ENCODE peak calls at places on chromosomes 3 and 15, in five cellular contexts. B is adrenal gland; S is heart right ventricle; D is prostate gland; Z is CD4-positive, alpha-beta memory T cell. F is an unnamed sample.

GRCh38 chr3:9893739-9894138 is 3.3 kb downstream of the JAGN1 start:
- DNase-seq in B (no peak), S (no peak), D (no peak), Z (no peak), F (no peak)

GRCh38 chr15:67167131-67167530 is 87.3 kb downstream of the AAGAB start:
- DNase-seq in B (no peak), S (no peak), D (no peak), Z (no peak), F (no peak)

GRCh38 chr15:83106994-83107840 is at the start of gene TM6SF1:
- DNase-seq in B (no peak), S (peak; percentile 15), D (no peak), Z (no peak), F (peak; percentile 35)

GRCh38 chr15:66178531-66178910 is 75.0 kb downstream of the MEGF11 start:
- DNase-seq in B (no peak), S (no peak), D (no peak), Z (no peak), F (peak; percentile 8)

GRCh38 chr3:40557558-40558161 is 32.9 kb downstream of the ZNF621 start:
- DNase-seq in B (no peak), S (no peak), D (no peak), Z (no peak), F (no peak)

GRCh38 chr3:172438181-172438580 is 10.1 kb downstream of the GHSR start:
- DNase-seq in B (no peak), S (no peak), D (no peak), Z (no peak), F (no peak)

GRCh38 chr15:74809951-74810350 is 2.7 kb upstream of the LMAN1L start:
- DNase-seq in B (no peak), S (no peak), D (no peak), Z (no peak), F (no peak)

GRCh38 chr3:106299300-106300098 is 430.7 kb upstream of the CBLB start:
- DNase-seq in B (no peak), S (no peak), D (no peak), Z (no peak), F (no peak)

GRCh38 chr15:96564546-96564945 is 234.0 kb downstream of the NR2F2 start:
- DNase-seq in B (no peak), S (no peak), D (no peak), Z (no peak), F (no peak)

GRCh38 chr3:557972-558371 is 361.4 kb downstream of the CHL1 start:
- DNase-seq in B (no peak), S (no peak), D (no peak), Z (no peak), F (no peak)

GRCh38 chr3:14451844-14452533 is 49.6 kb downstream of the SLC6A6 start:
- DNase-seq in B (peak; percentile 74), S (peak; percentile 70), D (peak; percentile 19), Z (no peak), F (no peak)

GRCh38 chr3:117131259-117131658 is 421.7 kb downstream of the TUSC7 start:
- DNase-seq in B (no peak), S (no peak), D (no peak), Z (no peak), F (no peak)

GRCh38 chr3:195037017-195037373 is 234.0 kb downstream of the XXYLT1 start:
- DNase-seq in B (no peak), S (no peak), D (no peak), Z (no peak), F (no peak)

GRCh38 chr3:133855772-133856171 is 39.9 kb downstream of the RAB6B start:
- DNase-seq in B (no peak), S (no peak), D (no peak), Z (no peak), F (no peak)

GRCh38 chr15:96838088-96838487 is 507.6 kb downstream of the NR2F2 start:
- DNase-seq in B (no peak), S (no peak), D (no peak), Z (no peak), F (no peak)

GRCh38 chr3:116153174-116153573 is 292.1 kb downstream of the LSAMP start:
- DNase-seq in B (no peak), S (no peak), D (no peak), Z (no peak), F (no peak)

GRCh38 chr3:77460326-77460725 is 420.4 kb downstream of the ROBO2 start:
- DNase-seq in B (no peak), S (no peak), D (no peak), Z (no peak), F (no peak)

GRCh38 chr3:151964768-151965167 is 91.3 kb downstream of the SUCNR1 start:
- DNase-seq in B (no peak), S (no peak), D (no peak), Z (no peak), F (no peak)

GRCh38 chr3:151962891-151963290 is 89.4 kb downstream of the SUCNR1 start:
- DNase-seq in B (no peak), S (no peak), D (no peak), Z (no peak), F (no peak)

GRCh38 chr3:151962371-151962770 is 88.9 kb downstream of the SUCNR1 start:
- DNase-seq in B (no peak), S (no peak), D (no peak), Z (no peak), F (no peak)

GRCh38 chr3:151955356-151955755 is 81.9 kb downstream of the SUCNR1 start:
- DNase-seq in B (no peak), S (no peak), D (no peak), Z (no peak), F (no peak)

GRCh38 chr3:151960956-151961580 is 87.6 kb downstream of the SUCNR1 start:
- DNase-seq in B (no peak), S (no peak), D (no peak), Z (no peak), F (no peak)
- H3K4me3 ChIP-seq in B (no peak overlapping the region), S (no peak overlapping the region), D (no peak overlapping the region), Z (no peak overlapping the region), F (no peak overlapping the region)

GRCh38 chr3:169953462-169954141 is 13.0 kb upstream of the SEC62 start:
- DNase-seq in B (no peak), S (no peak), D (no peak), Z (no peak), F (no peak)
- H3K27ac ChIP-seq in B (no peak overlapping the region), S (peak overlapping the region; percentile 85), D (no peak overlapping the region), Z (no peak overlapping the region), F (no peak overlapping the region)

GRCh38 chr3:128481438-128481942 is 11.5 kb downstream of the GATA2 start:
- DNase-seq in B (no peak), S (peak; percentile 84), D (no peak), Z (no peak), F (no peak)
- H3K4me3 ChIP-seq in B (no peak overlapping the region), S (no peak overlapping the region), D (peak overlapping the region; percentile 4), Z (no peak overlapping the region), F (no peak overlapping the region)

DNA sequence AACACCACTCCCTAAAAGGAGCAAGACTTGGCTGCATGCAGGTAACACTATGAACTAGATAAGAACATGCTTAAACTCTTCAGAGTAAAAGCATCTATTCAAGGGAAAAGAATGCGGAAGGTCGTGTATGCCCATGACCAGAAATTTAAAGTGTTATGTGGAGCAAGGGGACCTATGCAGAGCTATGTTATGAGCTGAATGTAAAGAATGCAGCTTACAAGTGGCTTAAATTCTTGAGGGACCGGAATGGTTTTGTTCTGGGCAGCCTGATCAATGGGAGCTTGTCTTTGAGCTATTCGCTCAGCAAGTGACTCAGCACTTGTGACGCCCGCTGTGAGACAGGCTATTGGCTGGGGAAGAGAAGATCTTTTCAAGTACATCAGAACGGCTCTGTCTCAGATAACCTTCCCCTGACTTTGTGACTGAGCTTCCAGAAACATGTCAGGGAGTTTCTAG is 367.5 kb upstream of the THBS1 start:
- DNase-seq in B (no peak), S (peak; percentile 57), D (no peak), Z (no peak), F (no peak)
- H3K27ac ChIP-seq in B (no peak overlapping the region), S (peak overlapping the region; percentile 45), D (no peak overlapping the region), Z (no peak overlapping the region), F (no peak overlapping the region)

DNA sequence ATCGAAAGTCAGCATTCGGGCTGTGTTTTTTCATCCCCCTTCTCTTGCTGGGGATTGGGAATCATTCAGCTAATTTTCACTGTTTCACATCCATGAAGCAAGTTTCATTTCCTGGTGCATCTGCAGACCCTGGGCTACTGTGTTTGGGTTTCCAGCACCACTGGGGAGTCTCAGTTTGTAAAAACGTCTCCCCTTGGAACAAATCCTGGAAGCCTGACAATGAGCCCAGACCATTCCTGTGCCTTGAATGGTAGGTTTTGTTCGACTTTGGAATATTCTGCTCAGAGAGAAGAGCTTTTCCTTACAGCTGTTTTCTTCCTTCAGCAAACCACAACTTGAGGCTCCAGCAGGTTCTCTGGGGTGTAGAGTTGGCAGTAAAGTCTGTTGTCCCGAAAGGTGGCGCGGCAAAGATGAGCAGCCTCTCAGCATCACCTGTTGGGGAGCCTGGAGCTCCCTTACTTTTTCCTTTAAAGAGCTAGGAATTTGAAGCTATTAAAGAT is 65.3 kb downstream of the BOC start:
- DNase-seq in B (no peak), S (no peak), D (no peak), Z (no peak), F (no peak)
- H3K4me3 ChIP-seq in B (peak overlapping the region; percentile 27), S (no peak overlapping the region), D (no peak overlapping the region), Z (no peak overlapping the region), F (no peak overlapping the region)

DNA sequence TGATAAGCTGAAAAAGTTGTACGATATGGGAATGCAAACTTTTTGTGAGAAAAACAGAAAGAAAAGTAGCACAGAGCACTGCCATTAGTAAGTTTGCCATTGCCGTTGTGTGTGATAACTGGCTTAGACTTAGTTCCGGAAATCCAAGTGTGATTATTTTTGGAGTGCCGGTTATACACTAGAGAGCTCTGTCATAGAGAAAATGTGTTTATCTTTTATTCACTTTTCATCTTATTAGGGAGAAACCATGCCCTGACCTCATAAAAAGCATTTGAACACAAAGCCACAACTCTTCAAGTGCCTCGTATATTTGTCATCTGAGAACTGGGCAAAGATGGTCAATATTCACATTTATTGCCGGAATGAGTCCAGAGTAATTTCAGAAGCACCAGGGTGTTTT is 36.1 kb downstream of the CTDSPL start:
- DNase-seq in B (no peak), S (no peak), D (no peak), Z (no peak), F (no peak)
- H3K27ac ChIP-seq in B (no peak overlapping the region), S (peak overlapping the region; percentile 31), D (no peak overlapping the region), Z (no peak overlapping the region), F (no peak overlapping the region)

GRCh38 chr3:150531775-150532174 is 14.5 kb downstream of the SERP1 start:
- DNase-seq in B (no peak), S (no peak), D (no peak), Z (no peak), F (no peak)

GRCh38 chr3:150523538-150523937 is 22.8 kb downstream of the SERP1 start:
- DNase-seq in B (no peak), S (no peak), D (no peak), Z (no peak), F (no peak)

GRCh38 chr3:150528359-150528797 is 17.9 kb downstream of the SERP1 start:
- DNase-seq in B (no peak), S (no peak), D (no peak), Z (peak; percentile 26), F (no peak)
- H3K4me3 ChIP-seq in B (no peak overlapping the region), S (no peak overlapping the region), D (no peak overlapping the region), Z (no peak overlapping the region), F (no peak overlapping the region)

F was measured in right lobe of liver.